ENCODE peak calls at places on chromosomes 16 and 17, in four cellular contexts. D is IMR-90, S is ovary, H is body of pancreas. R is an unnamed sample. For H3K4me1, the result is how much of the 10 kb centered on the place peaks cover.

GRCh38 chr16:66728117-66728787 is 23.2 kb downstream of the DYNC1LI2 start:
- DNase-seq in S (peak), D (peak), H (peak), R (no peak)

GRCh38 chr16:13919330-13919682 is 648 bp upstream of the ERCC4 start:
- DNase-seq in S (no peak), H (peak), D (peak), R (no peak)

GRCh38 chr16:28494141-28494851 is at the start of gene APOBR:
- DNase-seq in D (no peak), S (peak), H (no peak), R (peak)

GRCh38 chr16:59632266-59632855 is 898.2 kb upstream of the GOT2 start:
- DNase-seq in D (peak), S (no peak), H (no peak), R (no peak)

GRCh38 chr16:69936252-69936651 is 14.9 kb upstream of the CLEC18A start:
- DNase-seq in H (no peak), S (no peak), D (no peak), R (no peak)

GRCh38 chr17:40307001-40307690 is 1.8 kb upstream of the RARA start:
- DNase-seq in S (no peak), D (no peak), H (no peak), R (no peak)

GRCh38 chr17:27494192-27495091 is 38.2 kb downstream of the KSR1 start:
- DNase-seq in D (peak), H (peak), S (peak), R (peak)

GRCh38 chr17:46179375-46179999 is 13.7 kb downstream of the KANSL1 start:
- DNase-seq in S (no peak), D (no peak), H (no peak), R (no peak)

GRCh38 chr16:19963306-19963705 is 78.7 kb upstream of the GPRC5B start:
- DNase-seq in D (no peak), H (no peak), S (no peak), R (peak)

GRCh38 chr17:69402052-69402451 is 12.4 kb upstream of the MAP2K6 start:
- DNase-seq in H (no peak), S (no peak), D (no peak), R (no peak)

GRCh38 chr17:7716901-7717755 is at the start of gene DNAH2:
- DNase-seq in S (peak), D (peak), H (peak), R (peak)

GRCh38 chr16:86917471-86918365 is 339.4 kb downstream of the FOXL1 start:
- DNase-seq in D (no peak), H (no peak), S (no peak), R (no peak)

GRCh38 chr17:33218657-33219298 is 74.3 kb downstream of the ASIC2 start:
- DNase-seq in H (no peak), S (no peak), D (peak), R (no peak)

GRCh38 chr17:76148015-76148326 is 6.9 kb upstream of the FOXJ1 start:
- DNase-seq in S (no peak), H (no peak), D (no peak), R (no peak)
- H3K4me1 ChIP-seq in S (under half), H (under half), D (under half), R (under half)

GRCh38 chr16:49856741-49857330 is 924 bp upstream of the ZNF423 start:
- DNase-seq in S (peak), H (peak), D (peak), R (peak)
- TF ChIP-seq CTCF in S (peak), H (peak), D (peak), R (no peak)

GRCh38 chr16:2497116-2497630 is 16.6 kb upstream of the ATP6V0C start:
- DNase-seq in S (no peak), H (peak), D (no peak), R (peak)

GRCh38 chr16:2498085-2498484 is 15.7 kb upstream of the ATP6V0C start:
- DNase-seq in D (no peak), S (no peak), H (no peak), R (no peak)

GRCh38 chr16:2498531-2499253 is 15.1 kb upstream of the ATP6V0C start:
- DNase-seq in S (no peak), D (no peak), H (peak), R (peak)

GRCh38 chr16:2496223-2497115 is 17.3 kb upstream of the ATP6V0C start:
- DNase-seq in H (peak), S (no peak), D (no peak), R (no peak)

GRCh38 chr16:2497641-2498040 is 16.1 kb upstream of the ATP6V0C start:
- DNase-seq in H (peak), S (no peak), D (no peak), R (no peak)
- H3K4me1 ChIP-seq in H (half or more), S (under half), D (under half), R (half or more)

GRCh38 chr17:77427471-77427991 is 286.8 kb downstream of the SEC14L1 start:
- DNase-seq in D (peak), H (peak), S (peak), R (peak)
- TF ChIP-seq CTCF in D (no peak), H (no peak), S (peak), R (peak)

DNA sequence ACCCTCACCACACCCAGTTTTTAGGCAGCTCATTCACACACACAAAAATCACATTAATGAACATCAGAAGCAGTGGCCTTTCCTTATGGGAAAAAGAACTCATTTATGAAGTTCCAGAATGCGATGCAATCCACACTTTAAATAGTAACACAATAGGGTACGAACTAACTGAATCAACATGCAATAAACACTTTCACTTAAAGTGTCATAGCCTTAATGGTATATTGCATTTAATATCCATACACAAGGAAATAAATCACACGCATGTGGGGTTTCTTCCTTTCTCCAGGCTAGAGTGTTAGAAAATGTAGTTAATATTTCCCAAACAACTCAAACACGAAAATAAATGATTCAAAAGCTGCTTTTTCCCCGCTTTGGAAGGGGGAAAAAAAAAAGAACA is 19.7 kb downstream of the ADCY9 start:
- DNase-seq in S (no peak), D (no peak), H (no peak), R (no peak)
- H3K4me1 ChIP-seq in S (under half), D (under half), H (under half), R (half or more)

GRCh38 chr17:81854974-81855774 is 5.2 kb downstream of the P4HB start:
- DNase-seq in H (peak), D (no peak), S (no peak), R (no peak)
- TF ChIP-seq CTCF in H (peak), D (no peak), S (no peak), R (peak)

GRCh38 chr17:2085648-2085949 is 30.7 kb downstream of the HIC1 start:
- DNase-seq in S (peak), H (no peak), D (peak), R (peak)

GRCh38 chr17:2086306-2086705 is 31.4 kb downstream of the HIC1 start:
- DNase-seq in S (no peak), D (no peak), H (no peak), R (no peak)

GRCh38 chr17:2089021-2089422 is 34.1 kb downstream of the HIC1 start:
- DNase-seq in H (no peak), D (peak), S (no peak), R (no peak)

GRCh38 chr17:2090210-2090641 is 35.3 kb downstream of the HIC1 start:
- DNase-seq in H (no peak), S (no peak), D (no peak), R (no peak)

GRCh38 chr17:2087597-2088211 is 32.8 kb downstream of the HIC1 start:
- DNase-seq in S (no peak), D (peak), H (no peak), R (no peak)
- H3K4me1 ChIP-seq in S (under half), D (under half), H (under half), R (half or more)

GRCh38 chr17:17792551-17793377 is 44.0 kb downstream of the SREBF1 start:
- DNase-seq in H (no peak), D (peak), S (peak), R (no peak)
- TF ChIP-seq CTCF in H (no peak), D (no peak), S (no peak), R (no peak)

GRCh38 chr16:23518435-23518891 is 8.2 kb upstream of the GGA2 start:
- DNase-seq in H (no peak), S (no peak), D (peak), R (no peak)
- H3K4me1 ChIP-seq in H (under half), S (under half), D (under half), R (under half)

R was measured in left ventricle myocardium inferior.